ENCODE peak calls at places on chromosomes 12 and 14, in eight cellular contexts. X is HL-60, M is foreskin fibroblast, O is lower leg skin, Z is cardiac fibroblast, T is tibial nerve, V is AG09319, C is PC-3. S is an unnamed sample.

GRCh38 chr12:42609605-42610004 is 20.1 kb upstream of the PRICKLE1 start:
- DNase-seq in X (no peak), M (no peak), O (no peak), Z (no peak), T (no peak), V (no peak), C (peak), S (no peak)

GRCh38 chr12:14995583-14996425 is 23.0 kb downstream of the PDE6H start:
- DNase-seq in X (no peak), M (peak), O (no peak), Z (peak), T (no peak), V (peak), C (peak), S (no peak)

GRCh38 chr14:95332641-95333040 is 12.9 kb upstream of the CLMN start:
- DNase-seq in X (no peak), M (no peak), O (no peak), Z (no peak), T (no peak), V (no peak), C (no peak), S (no peak)

GRCh38 chr14:79947440-79947839 is 263.9 kb downstream of the DIO2 start:
- DNase-seq in X (no peak), M (no peak), O (no peak), Z (no peak), T (no peak), V (no peak), C (no peak), S (peak)

GRCh38 chr12:52380271-52380694 is 5.2 kb downstream of the KRT84 start:
- DNase-seq in X (peak), M (no peak), O (no peak), Z (peak), T (no peak), V (no peak), C (peak), S (no peak)

GRCh38 chr14:61098711-61099110 is 117.7 kb downstream of the SLC38A6 start:
- DNase-seq in X (no peak), M (no peak), O (no peak), Z (no peak), T (no peak), V (no peak), C (peak), S (no peak)

GRCh38 chr12:75603475-75603874 is 92.1 kb upstream of the KRR1 start:
- DNase-seq in X (no peak), M (peak), O (no peak), Z (peak), T (no peak), V (no peak), C (no peak), S (no peak)

GRCh38 chr14:58969951-58970751 is 218.3 kb upstream of the DAAM1 start:
- DNase-seq in X (no peak), M (no peak), O (no peak), Z (peak), T (no peak), V (no peak), C (no peak), S (no peak)

GRCh38 chr14:104431929-104432541 is 147.5 kb upstream of the C14orf180 start:
- DNase-seq in X (no peak), M (no peak), O (no peak), Z (no peak), T (no peak), V (no peak), C (no peak), S (no peak)

GRCh38 chr12:46608431-46609280 is 217.1 kb downstream of the SLC38A4 start:
- DNase-seq in X (no peak), M (peak), O (no peak), Z (peak), T (no peak), V (peak), C (peak), S (no peak)

GRCh38 chr12:31896514-31897039 is 62.6 kb upstream of the RESF1 start:
- DNase-seq in X (peak), M (no peak), O (no peak), Z (peak), T (no peak), V (no peak), C (no peak), S (no peak)

GRCh38 chr12:79294590-79294989 is 396.2 kb downstream of the PAWR start:
- DNase-seq in X (no peak), M (no peak), O (no peak), Z (no peak), T (no peak), V (no peak), C (peak), S (no peak)

GRCh38 chr12:570949-571794 is 92.1 kb downstream of the NINJ2 start:
- DNase-seq in X (no peak), M (peak), O (peak), Z (peak), T (peak), V (peak), C (peak), S (no peak)

GRCh38 chr12:125688223-125688622 is 623.0 kb downstream of the AACS start:
- DNase-seq in X (no peak), M (no peak), O (no peak), Z (no peak), T (no peak), V (no peak), C (no peak), S (no peak)

GRCh38 chr14:76882646-76883045 is 56.4 kb downstream of the LRRC74A start:
- DNase-seq in X (no peak), M (no peak), O (no peak), Z (no peak), T (no peak), V (peak), C (no peak), S (no peak)

GRCh38 chr12:39586811-39587210 is 32.8 kb downstream of the ABCD2 start:
- DNase-seq in X (no peak), M (no peak), O (no peak), Z (peak), T (no peak), V (no peak), C (no peak), S (no peak)

GRCh38 chr12:94148841-94149780 is 734 bp downstream of the PLXNC1 start:
- DNase-seq in X (peak), M (no peak), O (no peak), Z (peak), T (no peak), V (no peak), C (no peak), S (peak)

GRCh38 chr14:105152794-105153241 is 15.8 kb downstream of the JAG2 start:
- DNase-seq in X (no peak), M (no peak), O (no peak), Z (no peak), T (no peak), V (no peak), C (no peak), S (no peak)

GRCh38 chr14:97781961-97782360 is 984.8 kb downstream of the VRK1 start:
- DNase-seq in X (no peak), M (no peak), O (no peak), Z (no peak), T (no peak), V (no peak), C (no peak), S (no peak)

GRCh38 chr12:52713960-52714886 is 10.9 kb upstream of the KRT77 start:
- DNase-seq in X (no peak), M (no peak), O (no peak), Z (no peak), T (no peak), V (no peak), C (no peak), S (no peak)

GRCh38 chr12:113860059-113860820 is 105.9 kb downstream of the RBM19 start:
- DNase-seq in X (peak), M (no peak), O (no peak), Z (no peak), T (no peak), V (no peak), C (no peak), S (no peak)

GRCh38 chr12:93234641-93235040 is 143.1 kb upstream of the NUDT4 start:
- DNase-seq in X (no peak), M (no peak), O (no peak), Z (no peak), T (no peak), V (no peak), C (peak), S (no peak)

GRCh38 chr14:88002421-88002820 is 2.5 kb upstream of the GPR65 start:
- DNase-seq in X (peak), M (no peak), O (no peak), Z (no peak), T (no peak), V (no peak), C (no peak), S (no peak)

GRCh38 chr12:11869406-11869805 is 201.3 kb upstream of the BCL2L14 start:
- DNase-seq in X (no peak), M (no peak), O (no peak), Z (no peak), T (no peak), V (no peak), C (no peak), S (no peak)

GRCh38 chr12:128486951-128487350 is 220.0 kb downstream of the TMEM132C start:
- DNase-seq in X (no peak), M (no peak), O (no peak), Z (peak), T (no peak), V (no peak), C (no peak), S (no peak)

GRCh38 chr12:47014474-47014873 is 64.9 kb upstream of the PCED1B start:
- DNase-seq in X (no peak), M (peak), O (no peak), Z (peak), T (no peak), V (no peak), C (peak), S (no peak)

GRCh38 chr12:127293507-127294310 is 973.3 kb upstream of the TMEM132C start:
- DNase-seq in X (peak), M (peak), O (peak), Z (peak), T (peak), V (peak), C (peak), S (no peak)

GRCh38 chr14:42715316-42715715 is 1108.6 kb downstream of the LRFN5 start:
- DNase-seq in X (no peak), M (peak), O (no peak), Z (peak), T (no peak), V (no peak), C (peak), S (no peak)

GRCh38 chr12:112218150-112218549 is 92.8 kb downstream of the TRAFD1 start:
- DNase-seq in X (no peak), M (no peak), O (no peak), Z (peak), T (no peak), V (no peak), C (no peak), S (no peak)

GRCh38 chr12:100564090-100564489 is 9.4 kb upstream of the GAS2L3 start:
- DNase-seq in X (no peak), M (peak), O (no peak), Z (peak), T (no peak), V (no peak), C (no peak), S (no peak)

GRCh38 chr14:53929871-53930685 is 26.5 kb downstream of the BMP4 start:
- DNase-seq in X (no peak), M (no peak), O (no peak), Z (no peak), T (no peak), V (no peak), C (peak), S (no peak)

GRCh38 chr14:99752486-99753121 is 40.6 kb upstream of the EML1 start:
- DNase-seq in X (no peak), M (peak), O (no peak), Z (peak), T (no peak), V (no peak), C (peak), S (no peak)

GRCh38 chr12:115313929-115314328 is 630.0 kb upstream of the TBX3 start:
- DNase-seq in X (no peak), M (peak), O (no peak), Z (peak), T (no peak), V (no peak), C (peak), S (no peak)
- TF ChIP-seq CTCF in X (no peak), M (no peak), O (no peak), Z (no peak), T (no peak), V (no peak), C (no peak), S (no peak)

DNA sequence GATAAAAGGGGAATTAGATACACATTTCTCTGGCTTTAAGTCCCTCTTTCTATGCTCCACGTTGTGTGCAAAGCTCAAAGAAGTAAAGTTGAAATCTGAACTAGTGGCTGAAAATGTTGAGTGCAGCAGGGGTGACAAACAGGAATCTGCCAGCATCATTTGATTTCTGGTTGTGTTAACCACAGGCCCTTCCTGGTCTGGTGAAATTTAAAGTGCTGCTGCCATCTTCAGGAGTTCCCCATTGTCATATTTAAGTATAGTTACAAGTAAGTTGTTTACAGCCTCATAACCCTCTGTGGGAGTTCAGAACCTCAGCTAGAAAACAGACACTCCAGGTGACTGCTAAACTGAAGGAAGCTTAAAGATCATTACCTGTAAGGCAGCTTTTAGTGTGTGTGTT is 90.9 kb upstream of the CCDC196 start:
- DNase-seq in X (peak), M (no peak), O (no peak), Z (no peak), T (no peak), V (no peak), C (peak), S (no peak)
- TF ChIP-seq CTCF in X (no peak), M (no peak), O (no peak), Z (no peak), T (no peak), V (no peak), C (peak), S (no peak)

DNA sequence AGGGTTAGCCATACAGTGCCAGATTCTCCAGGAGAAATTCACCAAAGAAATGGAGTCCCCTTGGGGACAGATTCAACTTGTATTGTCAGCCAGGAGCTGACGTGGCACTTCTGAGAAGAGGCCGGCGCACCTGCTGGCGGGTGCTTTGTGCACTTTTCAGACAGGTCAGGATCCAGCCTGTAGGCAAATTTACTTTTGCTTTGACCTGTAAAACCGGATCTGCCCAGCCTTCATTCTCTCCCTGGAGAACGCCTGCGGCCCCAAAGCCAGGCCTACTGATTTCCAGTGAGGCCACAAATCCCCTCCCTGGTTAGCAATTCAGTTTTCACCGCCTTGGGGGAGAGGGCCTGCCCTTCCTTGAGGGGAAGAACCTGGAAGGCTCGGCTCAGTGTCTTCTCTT is 17.4 kb downstream of the P2RX4 start:
- DNase-seq in X (no peak), M (no peak), O (no peak), Z (no peak), T (no peak), V (no peak), C (peak), S (no peak)
- TF ChIP-seq CTCF in X (no peak), M (no peak), O (no peak), Z (no peak), T (no peak), V (no peak), C (no peak), S (no peak)

GRCh38 chr12:56158926-56159461 is 835 bp downstream of the MYL6 start:
- DNase-seq in X (peak), M (peak), O (peak), Z (peak), T (peak), V (peak), C (peak), S (no peak)

GRCh38 chr12:56155256-56155845 is 2.8 kb upstream of the MYL6 start:
- DNase-seq in X (no peak), M (no peak), O (no peak), Z (no peak), T (no peak), V (no peak), C (no peak), S (no peak)

GRCh38 chr12:56158029-56158925 is at the start of gene MYL6:
- DNase-seq in X (peak), M (peak), O (peak), Z (peak), T (peak), V (peak), C (peak), S (peak)

GRCh38 chr12:56159482-56160105 is 1.4 kb downstream of the MYL6 start:
- DNase-seq in X (no peak), M (no peak), O (no peak), Z (no peak), T (no peak), V (no peak), C (no peak), S (no peak)

GRCh38 chr12:56157201-56158028 is 744 bp upstream of the MYL6 start:
- DNase-seq in X (peak), M (peak), O (peak), Z (peak), T (peak), V (peak), C (peak), S (peak)
- TF ChIP-seq CTCF in X (peak), M (peak), O (no peak), Z (peak), T (peak), V (peak), C (peak), S (peak)

GRCh38 chr12:121889267-121889624 is 656 bp downstream of the PSMD9 start:
- DNase-seq in X (no peak), M (no peak), O (no peak), Z (no peak), T (no peak), V (no peak), C (no peak), S (no peak)
- TF ChIP-seq CTCF in X (no peak), M (no peak), O (no peak), Z (no peak), T (no peak), V (no peak), C (no peak), S (no peak)

GRCh38 chr14:67137744-67138371 is 51.4 kb upstream of the GARIN2 start:
- DNase-seq in X (no peak), M (peak), O (no peak), Z (peak), T (no peak), V (no peak), C (peak), S (no peak)
- TF ChIP-seq CTCF in X (no peak), M (peak), O (no peak), Z (peak), T (no peak), V (peak), C (peak), S (peak)

S was measured in D721Med.